ENCODE peak calls at places on chromosomes 4 and X, in eight cellular contexts. K is neural progenitor cell, X is myocyte, P is cardiac muscle cell, U is T-helper 1 cell, S is progenitor cell of endocrine pancreas, I is bronchial epithelial cell, N is kidney tubule cell. M is an unnamed sample.

GRCh38 chrX:118935352-118935751 is 39.1 kb upstream of the LONRF3 start:
- DNase-seq in S (no peak), I (no peak), P (no peak), N (no peak), K (no peak), U (no peak), X (no peak), M (no peak)

GRCh38 chrX:155293771-155294170 is 29.5 kb upstream of the RAB39B start:
- DNase-seq in X (no peak), N (no peak), S (no peak), K (no peak), P (no peak), I (no peak), U (no peak), M (no peak)

GRCh38 chr4:55251352-55251751 is 94.7 kb upstream of the SRD5A3 start:
- DNase-seq in K (peak; percentile 52), I (no peak), U (no peak), S (no peak), N (no peak), X (no peak), P (peak; percentile 15), M (no peak)

GRCh38 chrX:120357186-120357585 is 4.7 kb upstream of the ATP1B4 start:
- DNase-seq in K (no peak), P (no peak), I (no peak), X (no peak), N (no peak), S (no peak), U (no peak), M (no peak)

GRCh38 chr4:37415845-37416369 is 171.4 kb downstream of the NWD2 start:
- DNase-seq in S (no peak), K (peak; percentile 47), U (no peak), P (no peak), X (no peak), I (no peak), N (no peak), M (no peak)

GRCh38 chr4:113684534-113685091 is 76.9 kb downstream of the CAMK2D start:
- DNase-seq in K (peak; percentile 19), X (peak; percentile 90), U (no peak), I (peak; percentile 38), P (peak; percentile 71), S (no peak), N (peak; percentile 33), M (peak; percentile 41)

GRCh38 chr4:94962484-94962883 is 204.7 kb downstream of the BMPR1B start:
- DNase-seq in X (no peak), U (no peak), I (no peak), N (no peak), P (no peak), S (no peak), K (no peak), M (no peak)

GRCh38 chrX:19121898-19122640 is at the start of gene ADGRG2:
- DNase-seq in K (peak; percentile 68), S (peak; percentile 16), I (no peak), N (no peak), U (no peak), X (peak; percentile 14), P (peak; percentile 55), M (peak; percentile 10)

GRCh38 chr4:628821-629635 is 3.7 kb downstream of the PDE6B start:
- DNase-seq in P (no peak), U (no peak), I (no peak), X (no peak), S (no peak), N (no peak), K (no peak), M (no peak)

GRCh38 chr4:46839128-46839527 is 69.9 kb downstream of the COX7B2 start:
- DNase-seq in P (peak; percentile 24), S (no peak), X (no peak), N (no peak), K (peak; percentile 42), U (no peak), I (no peak), M (no peak)

GRCh38 chrX:12210196-12210815 is 72.0 kb downstream of the FRMPD4 start:
- DNase-seq in P (no peak), K (no peak), N (peak; percentile 64), S (no peak), U (no peak), X (peak; percentile 67), I (peak; percentile 39), M (no peak)

GRCh38 chr4:102139932-102140331 is 205.3 kb downstream of the SLC39A8 start:
- DNase-seq in X (no peak), N (peak; percentile 78), K (no peak), S (no peak), I (peak; percentile 66), U (no peak), P (no peak), M (no peak)

GRCh38 chr4:5267418-5267817 is 216.1 kb downstream of the STK32B start:
- DNase-seq in S (no peak), I (no peak), P (no peak), K (no peak), N (no peak), U (no peak), X (no peak), M (no peak)

GRCh38 chrX:141439651-141440050 is 144.9 kb downstream of the SPANXA1 start:
- DNase-seq in U (no peak), X (peak; percentile 1), S (no peak), I (no peak), P (no peak), K (no peak), N (no peak), M (no peak)

GRCh38 chr4:176601156-176601555 is 191.6 kb downstream of the VEGFC start:
- DNase-seq in K (no peak), X (peak; percentile 56), P (no peak), S (no peak), I (no peak), N (no peak), U (no peak), M (no peak)

GRCh38 chr4:22246816-22247215 is 269.1 kb downstream of the ADGRA3 start:
- DNase-seq in I (no peak), K (no peak), U (no peak), N (no peak), X (no peak), S (no peak), P (no peak), M (no peak)

GRCh38 chr4:153113061-153113837 is 91.0 kb upstream of the TRIM2 start:
- DNase-seq in K (no peak), N (peak; percentile 83), P (no peak), S (no peak), I (no peak), U (no peak), X (peak; percentile 28), M (peak; percentile 3)

GRCh38 chr4:123556526-123556925 is 159.9 kb downstream of the SPRY1 start:
- DNase-seq in U (no peak), S (no peak), N (no peak), K (no peak), P (no peak), I (no peak), X (no peak), M (no peak)

GRCh38 chrX:133637765-133638164 is 222.5 kb upstream of the GPC4 start:
- DNase-seq in P (no peak), N (peak; percentile 34), X (no peak), I (peak; percentile 41), U (no peak), K (no peak), S (no peak), M (no peak)